ENCODE peak calls at places on chromosomes 1 and 21, in seven cellular contexts. J, L, C, E, H, O and W are unnamed samples.

GRCh38 chr1:29346573-29346972 is 110.3 kb downstream of the PTPRU start:
- DNase-seq in J (no peak), L (no peak), C (no peak), E (no peak), H (no peak), O (no peak), W (no peak)

GRCh38 chr1:1347663-1348419 is 1.4 kb downstream of the DVL1 start:
- DNase-seq in J (no peak), L (no peak), C (peak), E (no peak), H (no peak), O (no peak), W (no peak)

GRCh38 chr1:73800376-73800775 is 397.6 kb downstream of the LRRIQ3 start:
- DNase-seq in J (no peak), L (no peak), C (no peak), E (peak), H (no peak), O (no peak), W (no peak)

GRCh38 chr21:37618081-37618480 is 251.5 kb downstream of the DYRK1A start:
- DNase-seq in J (no peak), L (no peak), C (no peak), E (no peak), H (no peak), O (no peak), W (no peak)

GRCh38 chr21:44763451-44764318 is 37.9 kb downstream of the UBE2G2 start:
- DNase-seq in J (no peak), L (peak), C (no peak), E (no peak), H (no peak), O (no peak), W (no peak)

GRCh38 chr1:61460230-61460629 is 264.7 kb downstream of the TM2D1 start:
- DNase-seq in J (no peak), L (no peak), C (no peak), E (no peak), H (no peak), O (no peak), W (no peak)

GRCh38 chr1:8370046-8370881 is 52.4 kb downstream of the SLC45A1 start:
- DNase-seq in J (peak), L (peak), C (no peak), E (peak), H (no peak), O (no peak), W (no peak)

GRCh38 chr1:107550358-107550757 is 409.5 kb downstream of the NTNG1 start:
- DNase-seq in J (no peak), L (no peak), C (no peak), E (no peak), H (no peak), O (no peak), W (no peak)

GRCh38 chr1:205567716-205568115 is 63.2 kb downstream of the CDK18 start:
- DNase-seq in J (no peak), L (no peak), C (no peak), E (no peak), H (no peak), O (no peak), W (no peak)

GRCh38 chr1:207103892-207104373 is at the start of gene C4BPA:
- DNase-seq in J (no peak), L (no peak), C (no peak), E (no peak), H (no peak), O (no peak), W (no peak)

GRCh38 chr21:39020751-39021474 is 162.3 kb downstream of the PSMG1 start:
- DNase-seq in J (no peak), L (no peak), C (no peak), E (peak), H (no peak), O (no peak), W (no peak)

GRCh38 chr1:218479436-218480115 is 134.4 kb downstream of the TGFB2 start:
- DNase-seq in J (no peak), L (no peak), C (no peak), E (peak), H (no peak), O (no peak), W (no peak)

GRCh38 chr1:33050221-33051076 is 13.8 kb upstream of the AK2 start:
- DNase-seq in J (no peak), L (no peak), C (no peak), E (peak), H (no peak), O (no peak), W (no peak)